ENCODE peak calls at places on chromosomes 1 and 21, in six cellular contexts. One of them, this sample, is unnamed.

GRCh38 chr1:211653329-211653728 is 22.1 kb downstream of the NEK2 start:
- DNase-seq in dorsolateral prefrontal cortex: no peak
- DNase-seq in hepatocyte: peak; percentile 14
- DNase-seq in breast epithelium: no peak
- DNase-seq in upper lobe of right lung: peak; percentile 44
- DNase-seq in stomach: no peak
- DNase-seq in this sample: no peak

GRCh38 chr1:233587196-233587595 is 26.7 kb upstream of the KCNK1 start:
- DNase-seq in dorsolateral prefrontal cortex: no peak
- DNase-seq in hepatocyte: no peak
- DNase-seq in breast epithelium: no peak
- DNase-seq in upper lobe of right lung: no peak
- DNase-seq in stomach: no peak
- DNase-seq in this sample: no peak

GRCh38 chr1:21703318-21703963 is 34.3 kb upstream of the RAP1GAP start:
- DNase-seq in dorsolateral prefrontal cortex: no peak
- DNase-seq in hepatocyte: peak; percentile 37
- DNase-seq in breast epithelium: no peak
- DNase-seq in upper lobe of right lung: no peak
- DNase-seq in stomach: no peak
- DNase-seq in this sample: no peak

GRCh38 chr1:177310326-177310725 is 139.6 kb downstream of the BRINP2 start:
- DNase-seq in dorsolateral prefrontal cortex: no peak
- DNase-seq in hepatocyte: no peak
- DNase-seq in breast epithelium: no peak
- DNase-seq in upper lobe of right lung: no peak
- DNase-seq in stomach: no peak
- DNase-seq in this sample: no peak

GRCh38 chr1:235783148-235783776 is 83.4 kb downstream of the LYST start:
- DNase-seq in dorsolateral prefrontal cortex: no peak
- DNase-seq in hepatocyte: peak; percentile 53
- DNase-seq in breast epithelium: no peak
- DNase-seq in upper lobe of right lung: no peak
- DNase-seq in stomach: no peak
- DNase-seq in this sample: no peak

GRCh38 chr21:44518684-44519083 is 21.3 kb downstream of the KRTAP10-1 start:
- DNase-seq in dorsolateral prefrontal cortex: no peak
- DNase-seq in hepatocyte: no peak
- DNase-seq in breast epithelium: no peak
- DNase-seq in upper lobe of right lung: peak; percentile 51
- DNase-seq in stomach: no peak
- DNase-seq in this sample: no peak

GRCh38 chr1:218299416-218299815 is 14.3 kb downstream of the RRP15 start:
- DNase-seq in dorsolateral prefrontal cortex: no peak
- DNase-seq in hepatocyte: peak; percentile 37
- DNase-seq in breast epithelium: no peak
- DNase-seq in upper lobe of right lung: no peak
- DNase-seq in stomach: no peak
- DNase-seq in this sample: no peak

GRCh38 chr1:88982055-88982454 is 10.4 kb downstream of the KYAT3 start:
- DNase-seq in dorsolateral prefrontal cortex: no peak
- DNase-seq in hepatocyte: no peak
- DNase-seq in breast epithelium: no peak
- DNase-seq in upper lobe of right lung: no peak
- DNase-seq in stomach: no peak
- DNase-seq in this sample: no peak

GRCh38 chr1:171742577-171742922 is 685 bp upstream of the VAMP4 start:
- DNase-seq in dorsolateral prefrontal cortex: no peak
- DNase-seq in hepatocyte: peak; percentile 55
- DNase-seq in breast epithelium: no peak
- DNase-seq in upper lobe of right lung: peak; percentile 67
- DNase-seq in stomach: peak; percentile 32
- DNase-seq in this sample: no peak

GRCh38 chr1:156414440-156415064 is 45.5 kb downstream of the RHBG start:
- DNase-seq in dorsolateral prefrontal cortex: no peak
- DNase-seq in hepatocyte: no peak
- DNase-seq in breast epithelium: no peak
- DNase-seq in upper lobe of right lung: no peak
- DNase-seq in stomach: no peak
- DNase-seq in this sample: no peak

GRCh38 chr1:147496571-147496970 is 44.7 kb upstream of the BCL9 start:
- DNase-seq in dorsolateral prefrontal cortex: no peak
- DNase-seq in hepatocyte: peak; percentile 13
- DNase-seq in breast epithelium: no peak
- DNase-seq in upper lobe of right lung: no peak
- DNase-seq in stomach: peak; percentile 34
- DNase-seq in this sample: no peak
- TF ChIP-seq CTCF in dorsolateral prefrontal cortex: no peak
- TF ChIP-seq CTCF in hepatocyte: no peak
- TF ChIP-seq CTCF in breast epithelium: no peak
- TF ChIP-seq CTCF in upper lobe of right lung: peak; percentile 49
- TF ChIP-seq CTCF in stomach: peak; percentile 36
- TF ChIP-seq CTCF in this sample: no peak

GRCh38 chr1:220272047-220272840 is at the start of gene RAB3GAP2:
- DNase-seq in dorsolateral prefrontal cortex: peak; percentile 85
- DNase-seq in hepatocyte: peak; percentile 98
- DNase-seq in breast epithelium: peak; percentile 91
- DNase-seq in upper lobe of right lung: peak; percentile 98
- DNase-seq in stomach: peak; percentile 96
- DNase-seq in this sample: peak; percentile 95
- TF ChIP-seq CTCF in dorsolateral prefrontal cortex: peak; percentile 19
- TF ChIP-seq CTCF in hepatocyte: no peak
- TF ChIP-seq CTCF in breast epithelium: no peak
- TF ChIP-seq CTCF in upper lobe of right lung: no peak
- TF ChIP-seq CTCF in stomach: no peak
- TF ChIP-seq CTCF in this sample: no peak

GRCh38 chr1:181504294-181505115 is 21.2 kb downstream of the CACNA1E start:
- DNase-seq in dorsolateral prefrontal cortex: no peak
- DNase-seq in hepatocyte: peak; percentile 55
- DNase-seq in breast epithelium: no peak
- DNase-seq in upper lobe of right lung: no peak
- DNase-seq in stomach: no peak
- DNase-seq in this sample: no peak
- TF ChIP-seq CTCF in dorsolateral prefrontal cortex: no peak
- TF ChIP-seq CTCF in hepatocyte: peak; percentile 25
- TF ChIP-seq CTCF in breast epithelium: no peak
- TF ChIP-seq CTCF in upper lobe of right lung: no peak
- TF ChIP-seq CTCF in stomach: no peak
- TF ChIP-seq CTCF in this sample: no peak

GRCh38 chr1:201000391-201000790 is 23.1 kb downstream of the KIF21B start:
- DNase-seq in dorsolateral prefrontal cortex: no peak
- DNase-seq in hepatocyte: no peak
- DNase-seq in breast epithelium: no peak
- DNase-seq in upper lobe of right lung: no peak
- DNase-seq in stomach: no peak
- DNase-seq in this sample: no peak
- TF ChIP-seq CTCF in dorsolateral prefrontal cortex: no peak
- TF ChIP-seq CTCF in hepatocyte: no peak
- TF ChIP-seq CTCF in breast epithelium: no peak
- TF ChIP-seq CTCF in upper lobe of right lung: no peak
- TF ChIP-seq CTCF in stomach: no peak
- TF ChIP-seq CTCF in this sample: no peak

DNA sequence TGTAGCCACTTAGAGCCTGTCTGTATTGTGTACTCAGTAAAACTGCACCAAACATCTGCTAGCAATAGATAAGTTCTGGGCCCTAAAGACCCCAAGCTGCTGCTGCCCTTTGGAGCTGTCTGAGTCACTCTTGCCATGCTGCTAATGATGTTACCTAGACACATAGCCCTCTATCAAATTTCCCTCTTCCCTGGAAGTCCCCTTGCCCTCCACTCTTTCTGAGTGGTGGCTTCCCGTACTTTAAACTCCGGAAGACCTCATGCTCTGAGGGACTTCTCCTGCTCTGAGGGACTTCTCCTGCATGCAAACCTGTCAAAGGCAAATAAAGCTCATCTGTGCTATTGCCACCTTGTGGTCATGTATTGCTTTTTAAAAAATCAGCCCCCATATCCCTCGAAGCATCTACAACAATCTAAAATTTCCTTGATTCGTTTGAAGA is 34.0 kb downstream of the FH start:
- DNase-seq in dorsolateral prefrontal cortex: no peak
- DNase-seq in hepatocyte: peak; percentile 8
- DNase-seq in breast epithelium: no peak
- DNase-seq in upper lobe of right lung: no peak
- DNase-seq in stomach: no peak
- DNase-seq in this sample: no peak
- TF ChIP-seq CTCF in dorsolateral prefrontal cortex: peak; percentile 13
- TF ChIP-seq CTCF in hepatocyte: peak; percentile 39
- TF ChIP-seq CTCF in breast epithelium: no peak
- TF ChIP-seq CTCF in upper lobe of right lung: peak; percentile 16
- TF ChIP-seq CTCF in stomach: peak; percentile 12
- TF ChIP-seq CTCF in this sample: no peak

DNA sequence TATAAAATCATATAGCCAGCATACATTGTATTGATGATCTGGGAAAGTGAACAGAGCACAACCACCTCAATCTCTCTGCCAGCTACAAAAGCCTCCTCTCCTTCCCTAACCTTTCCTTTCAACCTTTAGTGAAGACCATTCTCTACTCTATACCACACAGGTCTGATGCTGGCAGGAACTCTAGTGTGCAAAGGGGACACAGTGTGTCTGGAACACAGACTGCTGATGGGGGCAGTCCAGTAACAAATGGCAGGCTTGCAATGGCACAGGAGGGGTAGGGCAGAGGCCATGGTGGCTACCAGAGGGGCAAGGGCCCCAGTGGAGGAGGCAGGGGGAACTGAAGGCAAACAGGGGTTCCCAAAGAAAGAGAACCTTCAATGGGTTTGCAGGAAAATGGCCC is 37.0 kb downstream of the CEP170 start:
- DNase-seq in dorsolateral prefrontal cortex: no peak
- DNase-seq in hepatocyte: no peak
- DNase-seq in breast epithelium: no peak
- DNase-seq in upper lobe of right lung: no peak
- DNase-seq in stomach: no peak
- DNase-seq in this sample: no peak
- TF ChIP-seq CTCF in dorsolateral prefrontal cortex: no peak
- TF ChIP-seq CTCF in hepatocyte: no peak
- TF ChIP-seq CTCF in breast epithelium: no peak
- TF ChIP-seq CTCF in upper lobe of right lung: no peak
- TF ChIP-seq CTCF in stomach: no peak
- TF ChIP-seq CTCF in this sample: no peak

This sample was measured in natural killer cell.